ENCODE peak calls at places on chromosome 17, in eight cellular contexts. Q is GM13976, C is spleen, V is AG10803, F is stomach, P is Caco-2, S is Calu3, X is GM06990. Z is an unnamed sample.

GRCh38 chr17:61208301-61209098 is 191.1 kb upstream of the TBX2 start:
- DNase-seq in S (no peak), P (no peak), Q (no peak), F (no peak), X (no peak), V (no peak), C (no peak), Z (no peak)

GRCh38 chr17:55479903-55480302 is 31.3 kb downstream of the SMIM36 start:
- DNase-seq in X (no peak), S (no peak), P (no peak), F (no peak), C (no peak), Q (no peak), V (no peak), Z (no peak)

GRCh38 chr17:41692722-41693521 is 4.2 kb downstream of the EIF1 start:
- DNase-seq in P (no peak), F (no peak), X (no peak), Q (no peak), S (no peak), V (peak; percentile 20), C (no peak), Z (no peak)

GRCh38 chr17:64694207-64694606 is 32.1 kb upstream of the SMURF2 start:
- DNase-seq in C (no peak), V (peak; percentile 66), Q (no peak), X (no peak), F (peak; percentile 87), S (peak; percentile 73), P (no peak), Z (no peak)

GRCh38 chr17:38871992-38872605 is 2.2 kb downstream of the LASP1 start:
- DNase-seq in Q (no peak), C (peak; percentile 75), X (no peak), F (no peak), S (no peak), P (no peak), V (no peak), Z (no peak)

GRCh38 chr17:63075969-63076368 is 109.9 kb downstream of the TANC2 start:
- DNase-seq in V (no peak), Q (no peak), C (no peak), X (no peak), S (no peak), P (no peak), F (no peak), Z (no peak)

GRCh38 chr17:55818451-55819375 is 67.9 kb downstream of the PCTP start:
- DNase-seq in Q (no peak), S (no peak), C (no peak), F (no peak), P (no peak), X (no peak), V (no peak), Z (no peak)

GRCh38 chr17:71011389-71011788 is 842.1 kb downstream of the KCNJ2 start:
- DNase-seq in S (no peak), Q (no peak), C (no peak), F (no peak), P (no peak), X (no peak), V (no peak), Z (no peak)

GRCh38 chr17:73391331-73392265 is 79.8 kb upstream of the CDC42EP4 start:
- DNase-seq in X (no peak), S (no peak), Q (no peak), F (no peak), C (peak; percentile 54), V (no peak), P (no peak), Z (no peak)

GRCh38 chr17:42325026-42325425 is 36.7 kb downstream of the STAT5A start:
- DNase-seq in F (no peak), Q (no peak), S (no peak), X (no peak), V (peak; percentile 89), P (no peak), C (no peak), Z (no peak)

GRCh38 chr17:60583008-60583407 is 17.0 kb upstream of the PPM1D start:
- DNase-seq in P (no peak), V (no peak), X (no peak), Q (no peak), C (no peak), F (no peak), S (no peak), Z (no peak)

GRCh38 chr17:38879878-38880727 is 10.2 kb downstream of the LASP1 start:
- DNase-seq in S (peak; percentile 93), C (no peak), V (peak; percentile 85), Q (no peak), F (no peak), P (peak; percentile 90), X (no peak), Z (peak; percentile 60)

GRCh38 chr17:8506145-8506544 is 70.5 kb downstream of the NDEL1 start:
- DNase-seq in V (no peak), P (no peak), C (no peak), F (no peak), S (no peak), Q (no peak), X (no peak), Z (no peak)

GRCh38 chr17:70871180-70871818 is 702.0 kb downstream of the KCNJ2 start:
- DNase-seq in S (no peak), F (no peak), X (no peak), P (no peak), C (no peak), Q (no peak), V (no peak), Z (no peak)

GRCh38 chr17:73657473-73658116 is 13.3 kb upstream of the SDK2 start:
- DNase-seq in F (peak; percentile 65), P (peak; percentile 68), Q (no peak), C (no peak), V (no peak), X (no peak), S (peak; percentile 73), Z (peak; percentile 77)

GRCh38 chr17:73616120-73616872 is 27.9 kb downstream of the SDK2 start:
- DNase-seq in S (no peak), V (no peak), X (no peak), P (no peak), Q (no peak), C (no peak), F (no peak), Z (no peak)

GRCh38 chr17:4175921-4176802 is 33.2 kb downstream of the CYB5D2 start:
- DNase-seq in P (no peak), V (no peak), F (no peak), C (peak; percentile 73), X (no peak), Q (peak; percentile 56), S (no peak), Z (no peak)

GRCh38 chr17:75288784-75289121 is 480 bp downstream of the SLC25A19 start:
- DNase-seq in Q (no peak), X (no peak), V (no peak), S (peak; percentile 49), P (peak; percentile 75), F (peak; percentile 46), C (no peak), Z (no peak)

GRCh38 chr17:82528484-82529265 is 9.1 kb downstream of the FOXK2 start:
- DNase-seq in V (peak; percentile 74), S (peak; percentile 62), Q (no peak), P (no peak), C (no peak), F (peak; percentile 33), X (no peak), Z (no peak)
- TF ChIP-seq CTCF in V (peak; percentile 50), S (no peak), Q (peak; percentile 11), P (no peak), C (no peak), F (no peak), X (peak; percentile 20), Z (no peak)

DNA sequence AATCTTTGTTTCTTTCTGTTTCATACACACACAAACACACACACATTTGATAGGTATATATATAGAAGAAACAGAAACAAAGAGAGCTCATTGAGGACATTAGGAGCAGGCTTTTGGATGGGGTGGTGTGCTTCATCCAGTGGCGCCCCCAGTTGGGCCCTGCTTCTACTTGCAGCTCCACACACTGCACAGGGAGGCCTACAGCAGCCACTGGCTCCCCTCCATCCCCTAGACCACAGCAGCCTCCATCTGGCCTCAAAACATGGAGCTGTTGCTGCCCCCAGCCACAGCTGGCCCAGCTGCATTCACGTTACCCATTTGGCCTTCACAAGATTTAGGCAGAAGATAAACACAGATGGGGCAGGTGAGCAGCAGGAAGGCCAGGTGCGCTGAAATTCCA is 33.1 kb upstream of the NF1 start:
- DNase-seq in F (no peak), C (no peak), Q (no peak), V (no peak), X (no peak), S (no peak), P (no peak), Z (peak; percentile 9)
- TF ChIP-seq CTCF in F (no peak), C (no peak), Q (no peak), V (no peak), X (peak; percentile 21), S (no peak), P (no peak), Z (no peak)

DNA sequence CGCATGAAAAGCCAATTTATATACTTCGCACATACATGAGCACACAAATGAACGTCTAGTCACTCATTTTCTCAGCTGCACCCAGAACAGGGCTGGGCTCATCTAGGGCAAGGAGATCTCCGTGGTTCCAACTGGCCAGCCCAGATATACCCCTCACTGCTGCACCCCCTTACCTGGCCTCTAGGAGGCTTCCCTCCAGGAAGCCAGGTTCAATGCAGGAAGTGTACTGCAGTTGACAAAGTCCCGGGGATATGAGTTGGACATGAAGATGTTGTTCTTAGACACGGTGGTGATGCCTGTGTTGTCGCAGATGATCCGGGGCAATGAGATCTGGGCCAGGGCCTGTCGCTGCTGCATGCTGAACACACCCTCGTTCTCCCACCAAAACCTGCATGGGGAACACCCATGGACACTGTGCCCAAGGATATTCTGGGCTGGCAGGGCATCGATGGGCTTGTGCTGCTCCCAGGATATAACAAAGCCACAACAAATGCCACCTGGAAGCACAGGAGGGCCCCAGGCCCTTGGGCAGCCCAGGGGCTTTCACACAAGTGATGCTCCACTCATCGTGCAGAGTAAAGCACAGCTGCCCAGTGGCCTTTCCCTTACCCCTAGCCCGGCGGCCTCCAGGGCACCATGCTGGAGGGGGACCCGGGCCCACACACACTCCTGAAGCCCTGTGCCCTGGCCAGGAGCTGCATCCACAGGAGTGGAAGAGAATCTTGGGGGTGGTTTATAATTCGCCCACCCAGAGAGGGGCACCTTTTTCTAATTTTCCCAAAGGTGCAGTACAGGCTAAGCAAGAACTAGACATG is 10.1 kb downstream of the MPO start:
- DNase-seq in F (peak; percentile 19), X (no peak), S (no peak), C (peak; percentile 33), Q (no peak), V (no peak), P (no peak), Z (no peak)
- TF ChIP-seq CTCF in F (no peak), X (peak; percentile 40), S (no peak), C (no peak), Q (no peak), V (no peak), P (peak; percentile 20), Z (peak; percentile 15)

DNA sequence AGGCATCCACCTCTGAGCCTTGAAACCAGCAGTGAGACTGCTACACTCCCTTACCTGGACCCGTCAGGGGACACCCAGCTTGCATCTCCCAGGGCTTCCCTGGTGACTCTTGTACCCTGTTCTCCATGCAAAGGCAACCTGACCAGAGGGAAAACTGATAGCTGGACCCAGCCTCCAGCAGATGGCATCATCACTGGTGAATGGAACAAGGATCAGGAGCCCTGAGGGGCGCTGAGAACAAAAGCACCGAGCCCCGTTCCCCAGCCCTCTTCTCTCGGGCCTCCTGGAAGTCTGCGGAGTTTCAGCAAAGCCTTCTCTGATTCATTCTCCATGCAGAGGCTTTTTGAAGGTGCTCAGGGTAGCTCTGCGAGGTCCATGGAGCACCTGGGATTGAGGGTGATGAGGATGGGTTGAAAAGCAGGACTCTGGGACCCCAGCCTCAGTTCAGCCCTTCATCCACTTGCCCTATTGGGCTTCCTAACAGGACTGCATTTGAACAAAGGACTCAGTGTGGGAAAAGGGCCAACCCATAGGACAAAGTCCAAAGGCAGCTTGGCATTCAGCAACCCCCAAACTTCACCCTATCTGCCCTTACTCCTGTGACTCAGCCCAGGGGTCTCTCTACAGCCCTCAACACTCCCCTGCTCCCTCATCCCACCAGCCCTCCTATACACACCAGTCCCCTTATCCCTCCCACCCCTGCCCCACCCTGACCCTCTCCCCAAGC is 45.0 kb upstream of the LHX1 start:
- DNase-seq in S (peak; percentile 70), V (no peak), F (peak; percentile 57), Q (no peak), C (no peak), P (no peak), X (no peak), Z (no peak)
- TF ChIP-seq CTCF in S (no peak), V (no peak), F (no peak), Q (no peak), C (no peak), P (no peak), X (peak; percentile 13), Z (no peak)

Z was measured in endothelial cell.